ENCODE peak calls at places on chromosomes 7 and 10, in five cellular contexts. J, D, P, O and C are unnamed samples.

GRCh38 chr10:119191881-119192280 is 13.3 kb upstream of the PRDX3 start:
- DNase-seq in O (no peak), P (no peak), D (no peak), J (no peak), C (no peak)

GRCh38 chr10:75165684-75166622 is 44.6 kb upstream of the VDAC2 start:
- DNase-seq in P (no peak), D (no peak), J (no peak), O (no peak), C (no peak)

GRCh38 chr10:51527806-51528205 is 171.6 kb downstream of the CSTF2T start:
- DNase-seq in J (no peak), P (no peak), D (no peak), O (no peak), C (no peak)

GRCh38 chr10:127694580-127695193 is 42.3 kb upstream of the FOXI2 start:
- DNase-seq in J (peak), D (no peak), P (no peak), O (no peak), C (no peak)

GRCh38 chr7:97096037-97096436 is 21.5 kb upstream of the SDHAF3 start:
- DNase-seq in O (no peak), P (no peak), J (no peak), D (no peak), C (no peak)

GRCh38 chr10:3764626-3765375 is 20.2 kb downstream of the KLF6 start:
- DNase-seq in P (no peak), D (no peak), J (no peak), O (no peak), C (no peak)

GRCh38 chr7:155505422-155505793 is 41.0 kb downstream of the CNPY1 start:
- DNase-seq in O (no peak), D (no peak), J (no peak), P (no peak), C (no peak)

GRCh38 chr7:80719261-80719660 is 80.8 kb downstream of the CD36 start:
- DNase-seq in D (no peak), P (no peak), O (peak), J (no peak), C (no peak)

GRCh38 chr10:117318909-117319308 is 56.3 kb downstream of the PDZD8 start:
- DNase-seq in O (no peak), D (no peak), J (no peak), P (no peak), C (no peak)

GRCh38 chr7:139995034-139995915 is 67.5 kb downstream of the PARP12 start:
- DNase-seq in P (no peak), D (no peak), O (no peak), J (no peak), C (peak)

GRCh38 chr10:14601872-14602725 is 172.6 kb downstream of the FAM107B start:
- DNase-seq in D (no peak), P (peak), O (peak), J (peak), C (no peak)

GRCh38 chr7:128835231-128835751 is 5.1 kb downstream of the FLNC start:
- DNase-seq in O (no peak), J (no peak), P (no peak), D (no peak), C (no peak)

GRCh38 chr7:55570939-55571338 is 1.4 kb downstream of the VOPP1 start:
- DNase-seq in P (no peak), D (no peak), O (no peak), J (no peak), C (no peak)

GRCh38 chr10:7406712-7407333 is 4.0 kb downstream of the SFMBT2 start:
- DNase-seq in J (no peak), P (no peak), O (no peak), D (no peak), C (no peak)

GRCh38 chr7:88452648-88453047 is 146.0 kb upstream of the STEAP4 start:
- DNase-seq in D (no peak), O (no peak), J (no peak), P (no peak), C (no peak)

GRCh38 chr7:86598311-86598710 is 45.4 kb upstream of the GRM3 start:
- DNase-seq in D (no peak), P (no peak), J (peak), O (no peak), C (no peak)

GRCh38 chr7:96315109-96315480 is 6.8 kb downstream of the SLC25A13 start:
- DNase-seq in D (no peak), P (no peak), J (no peak), O (no peak), C (no peak)

GRCh38 chr7:90648107-90648506 is 52.0 kb downstream of the CDK14 start:
- DNase-seq in O (no peak), D (no peak), P (no peak), J (no peak), C (no peak)

GRCh38 chr7:6655636-6656385 is 18.7 kb downstream of the ZNF316 start:
- DNase-seq in P (no peak), D (no peak), O (no peak), J (no peak), C (peak)

GRCh38 chr10:112963835-112964234 is 13.8 kb downstream of the TCF7L2 start:
- DNase-seq in O (no peak), D (no peak), P (no peak), J (no peak), C (no peak)

GRCh38 chr10:69515699-69516547 is 57.3 kb downstream of the NEUROG3 start:
- DNase-seq in O (no peak), D (peak), J (peak), P (peak), C (peak)

GRCh38 chr7:74554178-74554577 is 100.5 kb downstream of the GTF2IRD1 start:
- DNase-seq in P (no peak), D (no peak), O (no peak), J (no peak), C (no peak)

GRCh38 chr7:18421297-18422004 is 74.1 kb upstream of the HDAC9 start:
- DNase-seq in P (no peak), O (no peak), D (no peak), J (no peak), C (no peak)

GRCh38 chr7:38169862-38170261 is 8.2 kb upstream of the STARD3NL start:
- DNase-seq in D (no peak), P (no peak), J (peak), O (peak), C (no peak)

GRCh38 chr10:17644485-17644964 is 574 bp downstream of the STAM start:
- DNase-seq in D (no peak), O (no peak), J (peak), P (no peak), C (no peak)

GRCh38 chr7:137130751-137131158 is 212.8 kb downstream of the PTN start:
- DNase-seq in D (no peak), P (no peak), J (no peak), O (no peak), C (no peak)

GRCh38 chr7:100472854-100473499 is 6.0 kb downstream of the TSC22D4 start:
- DNase-seq in J (no peak), D (no peak), O (no peak), P (no peak), C (no peak)

GRCh38 chr10:115845958-115846357 is 427.0 kb downstream of the GFRA1 start:
- DNase-seq in J (no peak), P (no peak), D (no peak), O (no peak), C (no peak)

GRCh38 chr7:10875081-10875480 is 98.6 kb upstream of the PHF14 start:
- DNase-seq in O (no peak), D (no peak), P (no peak), J (no peak), C (no peak)

GRCh38 chr10:117226813-117227451 is 14.0 kb upstream of the SLC18A2 start:
- DNase-seq in J (peak), P (no peak), D (no peak), O (no peak), C (no peak)

GRCh38 chr10:122112625-122113160 is 123.7 kb downstream of the TACC2 start:
- DNase-seq in O (peak), J (peak), P (no peak), D (no peak), C (peak)

GRCh38 chr10:34194259-34194658 is 620.8 kb downstream of the PARD3 start:
- DNase-seq in D (no peak), P (no peak), J (no peak), O (peak), C (no peak)

GRCh38 chr7:155483868-155484325 is 26.0 kb downstream of the EN2 start:
- DNase-seq in P (no peak), J (no peak), D (no peak), O (no peak), C (no peak)

GRCh38 chr10:522350-522749 is 167.1 kb downstream of the DIP2C start:
- DNase-seq in J (no peak), P (no peak), D (no peak), O (no peak), C (no peak)

GRCh38 chr10:124296121-124296812 is 122.5 kb downstream of the OAT start:
- DNase-seq in D (no peak), O (no peak), J (peak), P (no peak), C (no peak)

GRCh38 chr10:76301950-76302349 is 870.5 kb downstream of the LRMDA start:
- DNase-seq in P (no peak), J (no peak), D (no peak), O (no peak), C (no peak)

GRCh38 chr7:148975896-148976295 is 52.4 kb downstream of the PDIA4 start:
- DNase-seq in D (no peak), P (no peak), J (no peak), O (no peak), C (peak)

GRCh38 chr7:37920619-37921339 is at the start of gene EPDR1:
- DNase-seq in P (no peak), O (no peak), J (peak), D (no peak), C (peak)